ENCODE peak calls at places on chromosomes 3 and 15, in five cellular contexts. W is fibroblast of lung, T is breast epithelium, H is GM23338, D is kidney. O is an unnamed sample.
A peak's percentile ranks its signal among the peaks of the same experiment; 100 is the strongest.

GRCh38 chr3:46700772-46701171 is 420 bp upstream of the TMIE start:
- DNase-seq in D (peak; percentile 91), T (no peak), W (no peak), H (no peak), O (no peak)

GRCh38 chr3:66693461-66693912 is 192.7 kb upstream of the LRIG1 start:
- DNase-seq in D (no peak), T (peak; percentile 55), W (peak; percentile 49), H (no peak), O (no peak)

GRCh38 chr3:189233225-189233858 is 61.6 kb downstream of the TPRG1 start:
- DNase-seq in W (peak; percentile 62), D (no peak), T (peak; percentile 54), H (peak; percentile 81), O (peak; percentile 61)

GRCh38 chr3:73037369-73037699 is 24.1 kb upstream of the EBLN2 start:
- DNase-seq in D (no peak), H (peak; percentile 40), W (peak; percentile 66), T (no peak), O (no peak)

GRCh38 chr3:149448331-149448831 is 26.1 kb upstream of the TM4SF4 start:
- DNase-seq in H (no peak), T (no peak), W (peak; percentile 88), D (no peak), O (peak; percentile 72)

GRCh38 chr3:130093741-130094391 is 12.2 kb downstream of the ALG1L2 start:
- DNase-seq in D (no peak), T (no peak), H (peak; percentile 51), W (no peak), O (no peak)

GRCh38 chr3:188353409-188353808 is 199.5 kb downstream of the LPP start:
- DNase-seq in D (no peak), H (no peak), W (no peak), T (no peak), O (no peak)

GRCh38 chr3:186915808-186916796 is 14.2 kb upstream of the ST6GAL1 start:
- DNase-seq in W (no peak), H (no peak), D (no peak), T (no peak), O (peak; percentile 65)

GRCh38 chr3:186209810-186210752 is 101.2 kb upstream of the ETV5 start:
- DNase-seq in W (peak; percentile 82), D (peak; percentile 77), T (no peak), H (peak; percentile 43), O (no peak)

GRCh38 chr3:101464235-101464634 is 48.8 kb downstream of the SENP7 start:
- DNase-seq in D (no peak), W (no peak), T (no peak), H (no peak), O (no peak)

GRCh38 chr3:152126260-152126659 is 142.5 kb upstream of the MBNL1 start:
- DNase-seq in W (peak; percentile 56), H (no peak), D (no peak), T (no peak), O (no peak)

GRCh38 chr3:181009225-181009624 is 19.7 kb upstream of the DNAJC19 start:
- DNase-seq in W (peak; percentile 2), D (no peak), H (no peak), T (no peak), O (no peak)

GRCh38 chr15:95304116-95304873 is 1026.2 kb upstream of the NR2F2 start:
- DNase-seq in W (peak; percentile 34), H (no peak), T (no peak), D (no peak), O (no peak)

GRCh38 chr3:19254189-19254588 is 105.9 kb downstream of the KCNH8 start:
- DNase-seq in H (no peak), W (no peak), D (no peak), T (no peak), O (no peak)

GRCh38 chr15:63331456-63331855 is 50.2 kb downstream of the CA12 start:
- DNase-seq in D (no peak), W (peak; percentile 50), H (no peak), T (no peak), O (peak; percentile 70)

GRCh38 chr3:32202496-32202895 is 36.0 kb upstream of the CMTM8 start:
- DNase-seq in D (no peak), T (no peak), H (no peak), W (no peak), O (no peak)

GRCh38 chr3:115169808-115170207 is 22.7 kb upstream of the ZBTB20 start:
- DNase-seq in T (no peak), D (no peak), H (no peak), W (no peak), O (no peak)

GRCh38 chr15:70783610-70784021 is 20.3 kb upstream of the UACA start:
- DNase-seq in D (no peak), T (no peak), H (no peak), W (peak; percentile 79), O (peak; percentile 84)

GRCh38 chr15:36495464-36495863 is 84.0 kb upstream of the CDIN1 start:
- DNase-seq in D (no peak), T (no peak), W (peak; percentile 25), H (no peak), O (no peak)

GRCh38 chr15:40925495-40925862 is 3.7 kb upstream of the DLL4 start:
- DNase-seq in T (no peak), H (peak; percentile 49), W (no peak), D (no peak), O (no peak)

GRCh38 chr15:80367094-80367493 is 37.1 kb upstream of the ARNT2 start:
- DNase-seq in H (peak; percentile 90), W (no peak), T (no peak), D (no peak), O (no peak)

GRCh38 chr15:75227663-75228280 is 26.1 kb downstream of the C15orf39 start:
- DNase-seq in D (peak; percentile 44), W (no peak), T (no peak), H (no peak), O (no peak)

GRCh38 chr3:102180291-102180931 is 254.4 kb upstream of the ZPLD1 start:
- DNase-seq in T (no peak), W (peak; percentile 94), D (no peak), H (no peak), O (peak; percentile 82)

GRCh38 chr3:10373686-10374261 is 52.9 kb upstream of the SEC13 start:
- DNase-seq in T (no peak), H (no peak), D (no peak), W (peak; percentile 70), O (no peak)

GRCh38 chr3:86969500-86970189 is 21.3 kb downstream of the VGLL3 start:
- DNase-seq in T (no peak), W (no peak), D (no peak), H (peak; percentile 84), O (no peak)

GRCh38 chr3:170531557-170532335 is 54.1 kb downstream of the SLC7A14 start:
- DNase-seq in H (no peak), T (no peak), W (no peak), D (no peak), O (no peak)

GRCh38 chr15:43440721-43441281 is 52.2 kb downstream of the TP53BP1 start:
- DNase-seq in D (no peak), W (peak; percentile 98), T (no peak), H (peak; percentile 45), O (peak; percentile 88)

GRCh38 chr3:127193341-127193740 is 410 bp downstream of the PRR23E start:
- DNase-seq in T (no peak), H (no peak), D (no peak), W (no peak), O (no peak)

GRCh38 chr3:184241447-184242296 is 7.1 kb downstream of the ALG3 start:
- DNase-seq in W (peak; percentile 32), D (peak; percentile 83), H (peak; percentile 79), T (no peak), O (peak; percentile 25)

GRCh38 chr15:50181983-50182232 is at the start of gene SLC27A2:
- DNase-seq in W (no peak), D (no peak), H (peak; percentile 85), T (no peak), O (no peak)

GRCh38 chr3:169297214-169297613 is 366.3 kb downstream of the MECOM start:
- DNase-seq in T (no peak), D (no peak), W (no peak), H (no peak), O (no peak)

GRCh38 chr3:169298247-169298992 is 365.1 kb downstream of the MECOM start:
- DNase-seq in D (no peak), H (no peak), T (no peak), W (no peak), O (no peak)

GRCh38 chr3:169295912-169296311 is 367.6 kb downstream of the MECOM start:
- DNase-seq in H (no peak), W (no peak), T (no peak), D (no peak), O (no peak)

GRCh38 chr3:169299129-169299528 is 364.4 kb downstream of the MECOM start:
- DNase-seq in D (no peak), T (no peak), W (no peak), H (no peak), O (no peak)

DNA sequence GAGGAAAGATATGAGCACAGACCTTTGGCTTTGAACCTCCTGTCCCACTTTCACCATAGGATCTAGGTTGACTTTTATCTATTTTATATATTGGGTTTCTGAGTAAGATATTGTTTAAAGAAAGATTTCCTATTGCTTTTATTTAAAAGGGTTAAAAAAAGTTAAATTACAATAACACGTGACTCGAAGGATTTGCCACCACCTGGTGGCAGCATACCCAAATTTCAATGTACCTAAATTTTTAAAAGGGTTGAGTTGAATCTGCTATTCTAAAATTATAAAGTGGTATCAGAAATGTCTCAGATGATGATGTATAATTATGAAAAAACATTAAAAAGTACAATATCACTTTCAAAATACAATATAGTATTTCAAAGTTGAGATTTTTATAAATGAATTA is 368.4 kb downstream of the MECOM start:
- DNase-seq in D (no peak), H (peak; percentile 32), T (no peak), W (peak; percentile 13), O (no peak)
- TF ChIP-seq CTCF in D (no peak), H (peak; percentile 77), T (no peak), W (peak; percentile 46), O (peak; percentile 67)

DNA sequence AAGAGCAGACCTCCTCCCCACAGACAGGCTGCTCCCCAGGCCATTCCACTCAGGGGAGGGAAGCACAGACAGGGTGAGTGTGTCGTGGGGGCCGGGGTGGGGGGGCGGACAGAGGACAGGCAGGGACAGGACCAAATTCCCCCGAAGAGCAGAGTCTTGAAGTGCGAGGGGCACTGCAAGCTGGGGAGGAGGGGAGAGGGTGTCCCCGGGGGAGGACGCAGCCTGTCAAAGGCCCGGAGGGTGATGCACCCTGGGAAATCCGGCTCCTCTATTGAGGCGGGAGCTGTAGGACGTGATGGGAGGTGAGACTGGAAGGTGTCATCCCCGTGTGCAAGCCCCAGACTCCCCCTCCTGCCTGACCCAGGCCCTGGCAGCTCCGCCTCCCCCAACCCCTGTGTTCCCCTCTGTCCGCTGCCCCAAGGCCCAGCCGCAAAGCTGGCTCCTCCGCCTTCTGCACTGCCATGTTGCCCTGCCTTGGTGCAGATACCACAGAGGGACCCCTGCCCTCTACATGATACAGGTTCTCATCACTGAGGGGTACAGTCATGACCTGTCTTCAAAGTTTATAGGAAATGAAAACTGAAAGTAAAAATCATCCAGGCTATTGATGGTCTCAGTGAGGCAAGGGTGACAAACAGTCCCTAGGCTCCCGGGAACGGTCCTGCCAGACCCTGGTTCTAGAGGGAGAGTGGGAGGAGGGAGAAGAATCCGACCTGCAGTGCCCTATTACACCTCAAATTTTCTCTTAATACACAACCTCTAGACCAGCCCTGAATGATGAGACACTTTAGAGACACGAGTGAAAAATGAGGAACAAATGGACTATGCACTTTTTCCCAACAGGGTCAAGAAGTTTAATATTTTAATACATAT is 76.3 kb upstream of the IQSEC1 start:
- DNase-seq in T (peak; percentile 20), H (no peak), D (peak; percentile 45), W (no peak), O (no peak)
- H3K4me1 ChIP-seq in T (no peaks in the 10 kb centered on the region), H (no peaks in the 10 kb centered on the region), D (no peaks in the 10 kb centered on the region), W (no peaks in the 10 kb centered on the region), O (no peaks in the 10 kb centered on the region)

GRCh38 chr3:49296781-49297420 is 19.9 kb upstream of the C3orf62 start:
- DNase-seq in H (no peak), D (no peak), T (no peak), W (no peak), O (peak; percentile 86)
- H3K27ac ChIP-seq in H (peak overlapping the region; percentile 32), D (no peak overlapping the region), T (peak overlapping the region; percentile 58), W (peak overlapping the region; percentile 8), O (no peak overlapping the region)

GRCh38 chr15:90022345-90022744 is 21.2 kb downstream of the ZNF710 start:
- DNase-seq in H (no peak), D (no peak), W (no peak), T (no peak), O (no peak)
- TF ChIP-seq CTCF in H (no peak), D (no peak), W (no peak), T (no peak), O (no peak)